ENCODE peak calls at places on chromosome 1, in five cellular contexts. W is A549, J is adrenal gland, Z is left ventricle myocardium inferior, M is bronchial epithelial cell. T is an unnamed sample.

GRCh38 chr1:78157162-78157561 is 111.4 kb downstream of the GIPC2 start:
- DNase-seq in W (no peak), J (no peak), Z (no peak), M (peak), T (peak)

GRCh38 chr1:36297062-36297461 is 9.1 kb upstream of the SH3D21 start:
- DNase-seq in W (no peak), J (no peak), Z (no peak), M (peak), T (no peak)

GRCh38 chr1:175373786-175374623 is 181.4 kb upstream of the KIAA0040 start:
- DNase-seq in W (peak), J (peak), Z (no peak), M (peak), T (peak)

GRCh38 chr1:9510130-9510529 is 29.1 kb upstream of the SLC25A33 start:
- DNase-seq in W (no peak), J (no peak), Z (no peak), M (no peak), T (no peak)

GRCh38 chr1:36366091-36366661 is 19.5 kb downstream of the STK40 start:
- DNase-seq in W (no peak), J (no peak), Z (peak), M (no peak), T (no peak)

GRCh38 chr1:51853360-51853759 is 25.2 kb downstream of the NRDC start:
- DNase-seq in W (no peak), J (no peak), Z (no peak), M (no peak), T (no peak)

GRCh38 chr1:26910343-26911160 is 3.2 kb downstream of the NR0B2 start:
- DNase-seq in W (no peak), J (no peak), Z (no peak), M (no peak), T (no peak)

GRCh38 chr1:151825811-151826660 is 5.6 kb downstream of the RORC start:
- DNase-seq in W (no peak), J (no peak), Z (no peak), M (no peak), T (no peak)

GRCh38 chr1:228015276-228016180 is 8.7 kb downstream of the WNT3A start:
- DNase-seq in W (no peak), J (no peak), Z (peak), M (peak), T (peak)

GRCh38 chr1:221694109-221694508 is 47.8 kb downstream of the DUSP10 start:
- DNase-seq in W (no peak), J (no peak), Z (no peak), M (no peak), T (no peak)

GRCh38 chr1:235597867-235598553 is 51.6 kb downstream of the GNG4 start:
- DNase-seq in W (peak), J (no peak), Z (no peak), M (peak), T (peak)

GRCh38 chr1:157377216-157377821 is 175.0 kb downstream of the FCRL5 start:
- DNase-seq in W (peak), J (peak), Z (no peak), M (peak), T (peak)

GRCh38 chr1:43275826-43276620 is 6.2 kb downstream of the TMEM125 start:
- DNase-seq in W (no peak), J (no peak), Z (no peak), M (no peak), T (no peak)

GRCh38 chr1:8151647-8152046 is 125.5 kb upstream of the ERRFI1 start:
- DNase-seq in W (no peak), J (no peak), Z (no peak), M (no peak), T (no peak)

GRCh38 chr1:88302843-88303486 is 381.1 kb upstream of the PKN2 start:
- DNase-seq in W (peak), J (peak), Z (no peak), M (peak), T (peak)

GRCh38 chr1:235317179-235317578 is 10.8 kb downstream of the ARID4B start:
- DNase-seq in W (no peak), J (no peak), Z (no peak), M (no peak), T (no peak)

GRCh38 chr1:34740161-34740875 is 14.5 kb upstream of the GJB5 start:
- DNase-seq in W (no peak), J (no peak), Z (no peak), M (peak), T (no peak)
- TF ChIP-seq CTCF in W (no peak), J (no peak), Z (no peak), M (no peak), T (no peak)

GRCh38 chr1:205423248-205423647 is 1.4 kb upstream of the LEMD1 start:
- DNase-seq in W (no peak), J (no peak), Z (no peak), M (no peak), T (no peak)
- TF ChIP-seq CTCF in W (peak), J (no peak), Z (peak), M (peak), T (peak)

DNA sequence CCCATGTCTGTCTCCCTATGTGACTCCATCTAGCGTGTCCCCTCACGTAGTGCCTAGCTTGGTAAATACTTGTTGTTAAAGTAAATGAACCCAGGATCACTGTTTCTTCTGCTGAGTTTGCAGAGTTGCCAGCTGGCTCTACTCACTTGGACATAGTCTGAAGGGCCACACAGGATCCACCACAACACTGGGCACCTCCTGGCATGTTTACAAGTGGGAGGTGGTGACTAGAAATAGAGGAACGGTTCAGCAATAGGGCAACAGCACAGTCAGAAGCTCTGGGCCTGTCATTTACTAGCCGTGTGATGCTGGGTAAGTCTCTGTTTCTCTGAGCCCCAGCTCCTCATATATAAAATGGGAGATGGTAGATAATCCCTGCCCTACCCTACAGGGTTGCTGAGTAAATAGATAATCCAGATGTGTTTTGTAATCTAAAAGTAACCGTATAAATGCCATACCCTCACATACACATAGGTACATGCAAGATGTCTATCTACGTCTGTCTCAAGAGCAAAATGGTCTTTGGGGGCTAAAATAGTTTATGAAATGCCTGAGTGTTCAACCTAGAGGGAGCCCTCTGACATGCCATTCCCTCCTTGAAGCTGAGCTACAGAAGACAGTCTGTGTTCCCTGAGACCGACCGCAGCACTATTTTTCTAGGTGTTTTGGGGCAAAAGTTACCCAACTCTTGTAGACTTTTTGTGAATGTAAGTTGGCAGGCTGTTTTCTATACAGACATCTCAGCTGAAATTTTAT is 20.4 kb downstream of the RNF220 start:
- DNase-seq in W (no peak), J (no peak), Z (peak), M (no peak), T (no peak)
- TF ChIP-seq CTCF in W (no peak), J (no peak), Z (no peak), M (no peak), T (no peak)

GRCh38 chr1:167440345-167440744 is 78.0 kb downstream of the CD247 start:
- DNase-seq in W (no peak), J (no peak), Z (no peak), M (no peak), T (no peak)

GRCh38 chr1:167438171-167439138 is 79.9 kb downstream of the CD247 start:
- DNase-seq in W (no peak), J (no peak), Z (no peak), M (no peak), T (no peak)

GRCh38 chr1:167440776-167441175 is 77.6 kb downstream of the CD247 start:
- DNase-seq in W (no peak), J (no peak), Z (no peak), M (no peak), T (no peak)

GRCh38 chr1:167441222-167441621 is 77.1 kb downstream of the CD247 start:
- DNase-seq in W (no peak), J (no peak), Z (no peak), M (no peak), T (no peak)

DNA sequence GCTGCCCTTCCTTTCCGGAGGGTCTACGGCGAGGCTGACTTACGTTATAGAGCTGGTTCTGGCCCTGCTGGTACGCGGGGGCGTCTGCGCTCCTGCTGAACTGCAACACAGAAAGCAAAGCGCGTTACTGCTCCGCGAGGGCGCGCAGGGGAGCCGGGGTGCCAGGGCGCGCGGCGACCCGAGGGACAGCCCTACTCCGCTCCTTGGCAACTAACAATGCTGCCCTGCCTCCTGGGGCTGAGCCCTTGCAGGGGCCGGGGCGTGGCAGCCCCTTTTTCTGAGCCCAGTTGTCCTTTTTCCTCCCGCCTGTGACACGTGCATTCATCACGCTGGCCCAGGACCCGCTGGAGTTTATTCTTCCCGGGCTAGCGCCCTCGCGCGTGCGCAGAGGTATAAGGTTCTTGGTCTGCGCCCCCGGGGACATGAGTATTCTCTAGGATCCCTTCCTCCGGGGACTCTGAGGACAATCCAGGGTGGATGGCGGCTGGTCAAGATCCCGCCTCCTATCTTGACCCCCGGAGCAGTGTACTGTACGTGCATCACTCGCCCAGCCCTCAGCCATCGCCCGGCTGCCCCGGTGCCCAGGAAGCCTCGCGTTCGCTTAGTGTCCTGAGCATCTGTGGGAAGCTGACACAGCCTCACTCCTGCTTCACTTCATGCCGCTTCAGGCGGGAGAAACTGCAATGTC is 78.9 kb downstream of the CD247 start:
- DNase-seq in W (peak), J (peak), Z (no peak), M (peak), T (no peak)
- TF ChIP-seq CTCF in W (peak), J (peak), Z (no peak), M (peak), T (no peak)